ENCODE peak calls at places on chromosomes 11 and 22, in eight cellular contexts. N is HepG2, F is GM23338, O is HCT116, V is A549, L is GM12878, E is SK-N-SH, Q is HL-60. Z is an unnamed sample.

GRCh38 chr22:22479999-22480532 is 28.5 kb downstream of the ZNF280B start:
- DNase-seq in Q (no peak), O (no peak), N (no peak), V (no peak), E (no peak), L (no peak), F (no peak), Z (no peak)

GRCh38 chr11:6191733-6192132 is 7.3 kb upstream of the OR52W1 start:
- DNase-seq in N (no peak), F (no peak), Q (peak; percentile 75), V (no peak), E (no peak), O (no peak), L (no peak), Z (no peak)

GRCh38 chr11:3950996-3951662 is 95.7 kb downstream of the STIM1 start:
- DNase-seq in L (no peak), N (peak; percentile 50), E (no peak), F (peak; percentile 83), V (peak; percentile 19), O (no peak), Q (no peak), Z (no peak)

GRCh38 chr11:128424867-128425285 is 162.5 kb downstream of the ETS1 start:
- DNase-seq in O (no peak), E (peak; percentile 37), L (no peak), N (peak; percentile 84), F (no peak), V (peak; percentile 8), Q (no peak), Z (no peak)

GRCh38 chr11:102551188-102551781 is 20.7 kb upstream of the MMP7 start:
- DNase-seq in Q (no peak), L (no peak), F (no peak), O (no peak), N (no peak), E (no peak), V (no peak), Z (no peak)

GRCh38 chr11:61688368-61689163 is 8.4 kb downstream of the DAGLA start:
- DNase-seq in N (no peak), Q (no peak), L (no peak), O (no peak), E (no peak), V (no peak), F (no peak), Z (no peak)

GRCh38 chr22:50323900-50324299 is 2.9 kb downstream of the DENND6B start:
- DNase-seq in L (no peak), E (no peak), Q (no peak), N (no peak), V (no peak), O (no peak), F (no peak), Z (no peak)

GRCh38 chr11:2271077-2271326 is 614 bp upstream of the ASCL2 start:
- DNase-seq in Q (no peak), F (peak; percentile 53), O (no peak), N (no peak), E (no peak), V (no peak), L (no peak), Z (no peak)

GRCh38 chr11:21464601-21465193 is 728.2 kb upstream of the ANO5 start:
- DNase-seq in V (peak; percentile 53), Q (no peak), F (no peak), L (no peak), N (no peak), E (no peak), O (no peak), Z (no peak)

GRCh38 chr22:39087881-39088687 is 9.0 kb upstream of the APOBEC3H start:
- DNase-seq in O (no peak), Q (no peak), L (no peak), F (peak; percentile 81), N (no peak), V (no peak), E (no peak), Z (no peak)

GRCh38 chr22:39010946-39011625 is 3.0 kb upstream of the APOBEC3C start:
- DNase-seq in E (no peak), F (no peak), O (no peak), Q (no peak), N (no peak), V (no peak), L (no peak), Z (no peak)

GRCh38 chr11:75311858-75312288 is 39.6 kb downstream of the ARRB1 start:
- DNase-seq in N (no peak), Q (no peak), O (no peak), F (no peak), L (no peak), E (peak; percentile 54), V (no peak), Z (no peak)

GRCh38 chr22:29030618-29031235 is 30.9 kb downstream of the C22orf31 start:
- DNase-seq in L (no peak), N (peak; percentile 93), V (peak; percentile 82), Q (no peak), F (peak; percentile 86), O (peak; percentile 89), E (peak; percentile 94), Z (no peak)

GRCh38 chr11:115060840-115061239 is 382.5 kb downstream of the NXPE2 start:
- DNase-seq in F (no peak), O (no peak), V (no peak), E (no peak), N (no peak), L (no peak), Q (no peak), Z (no peak)

GRCh38 chr22:19604711-19605268 is 80.6 kb upstream of the CLDN5 start:
- DNase-seq in V (no peak), Q (no peak), N (peak; percentile 27), O (no peak), F (no peak), E (no peak), L (no peak), Z (no peak)

GRCh38 chr22:29309332-29310064 is 3.0 kb downstream of the GAS2L1 start:
- DNase-seq in O (no peak), N (no peak), L (no peak), Q (no peak), E (peak; percentile 66), F (no peak), V (no peak), Z (no peak)

DNA sequence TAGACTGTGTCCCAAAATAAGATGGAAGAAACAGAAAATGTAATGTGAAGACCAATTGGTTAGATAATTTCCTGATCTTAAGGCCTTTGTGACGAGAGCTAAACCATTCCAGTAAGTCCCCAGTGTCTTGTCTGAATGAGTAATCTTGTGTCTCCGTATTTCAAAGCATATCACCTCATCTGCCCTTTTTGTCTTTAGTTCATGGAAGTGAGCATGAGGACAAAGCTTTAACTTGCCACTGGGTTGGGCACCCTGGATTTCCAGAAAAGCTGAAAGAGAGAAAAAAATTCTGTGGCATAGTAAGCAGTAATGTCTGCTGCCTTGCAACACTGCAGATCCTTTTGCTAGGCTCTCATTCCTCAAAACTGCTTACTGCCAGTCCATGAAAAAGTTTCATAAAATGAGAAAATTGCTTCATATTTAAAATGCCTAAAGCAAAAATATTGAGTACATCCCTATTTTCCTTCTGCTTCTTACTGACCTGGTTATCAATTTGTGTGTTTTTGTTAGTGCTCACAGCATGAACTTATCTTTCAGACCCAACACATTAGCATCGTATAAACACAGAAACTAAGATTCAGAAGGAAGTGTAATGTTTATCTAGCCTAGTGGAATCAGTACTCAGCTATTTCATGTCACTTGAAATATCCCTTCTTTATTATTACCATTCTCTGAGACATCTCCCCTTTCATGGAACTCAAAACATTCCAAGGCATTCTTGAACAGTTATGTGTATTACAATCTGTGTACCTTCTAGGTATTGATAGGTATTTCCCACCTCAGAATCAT is 5.3 kb downstream of the CASP12 start:
- DNase-seq in N (no peak), O (no peak), L (no peak), F (no peak), Q (no peak), E (no peak), V (no peak), Z (no peak)
- TF ChIP-seq REST in N (no peak), O (no peak), L (no peak), F (no peak), Q (no peak), E (no peak), V (no peak), Z (no peak)

GRCh38 chr22:31064369-31064768 is 16.7 kb upstream of the SMTN start:
- DNase-seq in Q (no peak), V (no peak), E (no peak), N (no peak), L (no peak), F (no peak), O (no peak), Z (no peak)
- H3K4me3 ChIP-seq in Q (no peak overlapping the region), V (no peak overlapping the region), E (no peak overlapping the region), N (peak overlapping the region; percentile 61), L (no peak overlapping the region), F (no peak overlapping the region), O (peak overlapping the region; percentile 66), Z (no peak overlapping the region)

DNA sequence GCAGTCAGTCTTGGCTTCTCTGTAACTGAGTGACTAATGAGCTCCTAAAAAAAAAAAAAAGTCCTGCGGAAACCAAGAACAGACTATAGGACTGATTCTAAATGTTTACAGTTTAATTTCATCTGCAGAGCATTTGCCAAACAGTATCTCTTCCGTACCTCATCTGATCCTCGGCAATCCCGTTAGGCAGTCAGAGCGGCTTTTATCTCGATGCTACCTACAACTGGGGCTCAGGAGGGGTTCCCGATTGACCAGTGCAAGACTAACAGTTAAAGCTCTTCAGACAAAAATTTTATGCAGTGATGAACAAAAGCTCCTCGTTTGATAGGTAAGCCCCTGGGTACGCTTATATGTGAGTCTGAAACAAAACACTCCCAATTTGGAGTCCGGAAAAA is 628 bp downstream of the KIF18A start:
- DNase-seq in F (peak; percentile 23), V (no peak), N (peak; percentile 12), O (no peak), E (peak; percentile 18), L (peak; percentile 21), Q (peak; percentile 20), Z (peak; percentile 39)
- TF ChIP-seq REST in F (no peak), V (no peak), N (no peak), O (no peak), E (no peak), L (no peak), Q (no peak), Z (no peak)

GRCh38 chr22:44497904-44498242 is at the start of gene RTL6:
- DNase-seq in V (no peak), Q (no peak), L (no peak), F (no peak), O (peak; percentile 6), N (no peak), E (no peak), Z (no peak)

GRCh38 chr22:44495629-44496028 is 2.4 kb downstream of the RTL6 start:
- DNase-seq in V (no peak), F (no peak), E (no peak), L (no peak), N (no peak), O (no peak), Q (no peak), Z (no peak)

GRCh38 chr22:44496305-44496704 is 1.7 kb downstream of the RTL6 start:
- DNase-seq in F (no peak), Q (no peak), E (no peak), L (no peak), N (no peak), V (no peak), O (no peak), Z (no peak)

GRCh38 chr22:44497218-44497903 is 672 bp downstream of the RTL6 start:
- DNase-seq in F (peak; percentile 37), Q (no peak), V (no peak), E (peak; percentile 64), O (no peak), N (no peak), L (no peak), Z (no peak)

DNA sequence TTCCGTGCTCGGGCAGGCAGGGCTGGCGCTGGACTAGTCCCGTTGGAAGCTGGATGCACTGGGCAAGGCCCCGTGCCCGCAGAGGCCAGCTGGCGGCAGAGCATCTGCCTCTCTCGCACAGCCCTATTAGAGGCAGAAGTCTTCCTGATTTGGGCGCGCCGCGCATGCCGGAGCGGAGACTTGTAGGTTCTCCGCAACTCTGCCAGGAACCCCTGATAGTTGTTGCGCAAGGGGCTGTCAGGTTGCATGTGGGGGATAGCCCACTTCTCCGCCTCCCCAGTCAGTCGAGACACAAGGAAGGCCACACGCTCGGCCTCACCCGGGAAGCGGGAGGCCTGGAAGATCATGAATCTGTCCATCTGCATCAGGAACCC is 1.2 kb downstream of the RTL6 start:
- DNase-seq in O (no peak), E (no peak), Q (no peak), N (no peak), L (no peak), F (no peak), V (no peak), Z (no peak)
- H3K4me3 ChIP-seq in O (peak overlapping the region; percentile 75), E (peak overlapping the region; percentile 83), Q (no peak overlapping the region), N (no peak overlapping the region), L (no peak overlapping the region), F (peak overlapping the region; percentile 74), V (peak overlapping the region; percentile 93), Z (peak overlapping the region; percentile 59)

Z was measured in Panc1.